ENCODE peak calls at places on chromosomes 11 and 22, in ten cellular contexts. S is sigmoid colon, K is tibial artery, D is A673, E is GM23338, R is MM.1S, O is IMR-90, Z is astrocyte, W is SK-N-SH, I is spleen. G is an unnamed sample. For H3K27me3 and H3K4me1, the result is how much of the 10 kb centered on the place peaks cover.

GRCh38 chr11:94010136-94010535 is 11.0 kb upstream of the HEPHL1 start:
- DNase-seq in S (no peak), K (no peak), D (no peak), E (no peak), R (no peak), O (no peak), Z (no peak), W (no peak), I (no peak), G (peak)

GRCh38 chr11:79033833-79034232 is 407.0 kb downstream of the TENM4 start:
- DNase-seq in S (no peak), K (no peak), D (no peak), E (no peak), R (no peak), O (no peak), Z (peak), W (no peak), I (no peak), G (no peak)

GRCh38 chr11:76823481-76824028 is 37.2 kb upstream of the ACER3 start:
- DNase-seq in S (no peak), K (no peak), D (peak), E (peak), R (no peak), O (peak), Z (peak), W (no peak), I (no peak), G (peak)

GRCh38 chr11:111977141-111978027 is 40.2 kb downstream of the DIXDC1 start:
- DNase-seq in S (peak), K (peak), D (peak), E (peak), R (no peak), O (no peak), Z (peak), W (peak), I (peak), G (peak)

GRCh38 chr11:70050243-70050642 is 27.9 kb upstream of the ANO1 start:
- DNase-seq in S (no peak), K (no peak), D (no peak), E (no peak), R (no peak), O (no peak), Z (no peak), W (no peak), I (no peak), G (no peak)

GRCh38 chr22:33386270-33386669 is 328.1 kb upstream of the SYN3 start:
- DNase-seq in S (no peak), K (no peak), D (no peak), E (no peak), R (no peak), O (no peak), Z (no peak), W (no peak), I (no peak), G (no peak)

GRCh38 chr11:19163627-19164026 is 38.2 kb downstream of the CSRP3 start:
- DNase-seq in S (no peak), K (no peak), D (no peak), E (no peak), R (no peak), O (no peak), Z (no peak), W (no peak), I (no peak), G (no peak)

GRCh38 chr11:31022080-31022479 is 347.5 kb downstream of the DCDC1 start:
- DNase-seq in S (no peak), K (no peak), D (no peak), E (no peak), R (no peak), O (no peak), Z (no peak), W (no peak), I (no peak), G (no peak)

GRCh38 chr11:23021287-23021863 is 161.1 kb upstream of the CCDC179 start:
- DNase-seq in S (no peak), K (no peak), D (peak), E (peak), R (peak), O (peak), Z (peak), W (peak), I (no peak), G (peak)

GRCh38 chr22:29026579-29026978 is 35.1 kb downstream of the C22orf31 start:
- DNase-seq in S (no peak), K (no peak), D (no peak), E (no peak), R (no peak), O (no peak), Z (no peak), W (no peak), I (no peak), G (no peak)

GRCh38 chr11:1238767-1239595 is 16.1 kb downstream of the MUC5B start:
- DNase-seq in S (no peak), K (no peak), D (no peak), E (peak), R (peak), O (no peak), Z (no peak), W (no peak), I (no peak), G (no peak)

GRCh38 chr11:123110397-123110796 is 48.5 kb upstream of the HSPA8 start:
- DNase-seq in S (no peak), K (no peak), D (no peak), E (no peak), R (no peak), O (no peak), Z (no peak), W (no peak), I (peak), G (no peak)

GRCh38 chr11:10418259-10418949 is 36.7 kb upstream of the AMPD3 start:
- DNase-seq in S (no peak), K (no peak), D (no peak), E (no peak), R (no peak), O (peak), Z (no peak), W (no peak), I (no peak), G (no peak)

GRCh38 chr11:64036081-64037026 is 623 bp downstream of the FLRT1 start:
- DNase-seq in S (peak), K (no peak), D (peak), E (peak), R (no peak), O (peak), Z (peak), W (peak), I (no peak), G (no peak)

GRCh38 chr11:22671751-22672150 is 5.3 kb downstream of the GAS2 start:
- DNase-seq in S (no peak), K (no peak), D (no peak), E (no peak), R (peak), O (peak), Z (peak), W (no peak), I (no peak), G (no peak)

GRCh38 chr11:125322317-125322716 is 157.8 kb downstream of the PKNOX2 start:
- DNase-seq in S (no peak), K (no peak), D (no peak), E (no peak), R (no peak), O (no peak), Z (no peak), W (no peak), I (no peak), G (no peak)

GRCh38 chr11:106161775-106162174 is 84.3 kb downstream of the AASDHPPT start:
- DNase-seq in S (no peak), K (no peak), D (no peak), E (no peak), R (no peak), O (no peak), Z (no peak), W (no peak), I (no peak), G (peak)

GRCh38 chr11:30917859-30918478 is 331.8 kb upstream of the MPPED2 start:
- DNase-seq in S (no peak), K (no peak), D (peak), E (peak), R (peak), O (peak), Z (peak), W (peak), I (no peak), G (peak)

GRCh38 chr11:63537293-63538101 is 889 bp downstream of the PLAAT4 start:
- DNase-seq in S (peak), K (peak), D (no peak), E (no peak), R (peak), O (peak), Z (peak), W (no peak), I (no peak), G (no peak)

GRCh38 chr11:5620606-5621521 is 3.9 kb upstream of the TRIM34 start:
- DNase-seq in S (no peak), K (no peak), D (no peak), E (no peak), R (no peak), O (peak), Z (peak), W (no peak), I (no peak), G (peak)

GRCh38 chr11:77155556-77156130 is 27.6 kb downstream of the MYO7A start:
- DNase-seq in S (no peak), K (no peak), D (no peak), E (no peak), R (no peak), O (no peak), Z (no peak), W (no peak), I (no peak), G (no peak)

GRCh38 chr22:43014062-43014875 is 680 bp downstream of the PACSIN2 start:
- DNase-seq in S (peak), K (peak), D (peak), E (peak), R (peak), O (no peak), Z (no peak), W (peak), I (peak), G (no peak)

GRCh38 chr11:100689141-100689540 is 2.1 kb downstream of the ARHGAP42 start:
- DNase-seq in S (no peak), K (no peak), D (no peak), E (no peak), R (no peak), O (no peak), Z (no peak), W (no peak), I (no peak), G (no peak)

GRCh38 chr11:67032830-67033555 is 10.1 kb downstream of the SYT12 start:
- DNase-seq in S (no peak), K (peak), D (no peak), E (no peak), R (no peak), O (peak), Z (peak), W (no peak), I (no peak), G (peak)

GRCh38 chr11:102269927-102270326 is 47.4 kb upstream of the BIRC3 start:
- DNase-seq in S (no peak), K (no peak), D (no peak), E (no peak), R (no peak), O (peak), Z (peak), W (no peak), I (no peak), G (peak)

GRCh38 chr11:9664276-9665171 is 647 bp downstream of the SWAP70 start:
- DNase-seq in S (peak), K (peak), D (peak), E (peak), R (peak), O (peak), Z (peak), W (no peak), I (peak), G (peak)

DNA sequence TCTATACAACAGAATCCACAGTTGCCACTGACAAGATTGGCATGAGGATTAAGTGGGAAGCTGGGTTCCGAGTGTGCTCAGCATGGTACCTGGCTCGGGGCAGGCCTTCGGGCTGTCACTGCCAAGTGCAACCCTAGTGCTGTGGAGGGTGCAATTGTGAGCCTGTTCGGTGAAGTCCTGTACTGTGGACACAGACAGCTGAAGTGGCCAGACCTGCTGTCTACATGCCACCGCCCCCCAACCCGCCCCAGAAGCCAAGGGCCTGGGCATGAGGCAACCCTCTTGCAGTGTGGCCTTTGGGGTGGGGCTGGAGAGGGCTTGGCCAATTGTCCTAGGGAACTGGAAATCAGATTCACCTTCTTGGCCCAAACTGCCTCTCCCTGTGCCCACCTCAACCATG is 15.6 kb upstream of the SHISAL1 start:
- DNase-seq in S (no peak), K (no peak), D (no peak), E (no peak), R (no peak), O (no peak), Z (no peak), W (no peak), I (no peak), G (no peak)
- H3K27me3 ChIP-seq in S (under half), K (half or more), D (under half), E (under half), R (half or more), O (under half), Z (under half), W (under half), I (under half), G (half or more)

GRCh38 chr22:30305906-30306628 is 16.8 kb upstream of the CASTOR1 start:
- DNase-seq in S (no peak), K (no peak), D (no peak), E (no peak), R (peak), O (no peak), Z (no peak), W (no peak), I (no peak), G (no peak)
- H3K4me1 ChIP-seq in S (under half), K (half or more), D (under half), E (under half), R (half or more), O (under half), Z (under half), W (under half), I (half or more), G (under half)

DNA sequence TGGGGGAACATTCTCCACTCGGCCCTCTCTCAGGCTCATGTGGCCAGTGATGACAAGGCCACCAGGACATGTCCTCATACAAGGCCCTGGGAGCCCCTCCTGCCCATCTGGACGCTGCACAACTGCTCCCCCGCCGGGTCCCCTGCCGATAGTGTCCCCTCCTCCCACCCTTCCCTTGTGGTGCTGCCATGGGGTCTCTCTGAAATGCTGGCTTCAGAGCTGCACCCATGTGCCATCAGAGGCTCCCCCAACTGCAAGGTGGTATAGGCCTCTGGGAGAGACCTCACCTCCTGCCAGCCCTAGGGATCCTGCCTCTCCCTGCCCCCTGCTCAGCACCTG is 113.0 kb downstream of the KCNQ1OT1 start:
- DNase-seq in S (no peak), K (peak), D (no peak), E (no peak), R (no peak), O (no peak), Z (no peak), W (peak), I (no peak), G (no peak)
- H3K27me3 ChIP-seq in S (under half), K (under half), D (under half), E (half or more), R (under half), O (under half), Z (under half), W (under half), I (under half), G (under half)

GRCh38 chr11:65559951-65560537 is 1.9 kb upstream of the LTBP3 start:
- DNase-seq in S (peak), K (peak), D (peak), E (no peak), R (no peak), O (peak), Z (peak), W (no peak), I (no peak), G (peak)
- H3K4me1 ChIP-seq in S (under half), K (half or more), D (under half), E (under half), R (under half), O (under half), Z (half or more), W (under half), I (under half), G (under half)